ENCODE peak calls at places on chromosome 13, in ten cellular contexts. R is progenitor cell of endocrine pancreas, W is choroid plexus epithelial cell, K is D721Med, B is GM10248, G is upper lobe of right lung, Z is A549, T is tibial nerve, Y is astrocyte of the spinal cord, E is adrenal gland. P is an unnamed sample.

GRCh38 chr13:94660695-94661324 is 51.5 kb downstream of the SOX21 start:
- DNase-seq in K (no peak), B (no peak), G (no peak), R (no peak), E (no peak), Z (peak), W (peak), Y (peak), T (no peak), P (peak)

GRCh38 chr13:50116430-50116973 is 101.3 kb downstream of the KCNRG start:
- DNase-seq in W (no peak), Y (no peak), R (no peak), E (no peak), G (no peak), B (no peak), Z (no peak), T (no peak), K (no peak), P (no peak)

GRCh38 chr13:73722120-73722519 is 412.1 kb downstream of the KLF12 start:
- DNase-seq in Z (no peak), K (no peak), Y (peak), B (peak), R (no peak), G (no peak), E (no peak), W (peak), T (no peak), P (peak)

GRCh38 chr13:42364613-42365000 is 92.7 kb downstream of the AKAP11 start:
- DNase-seq in E (no peak), T (no peak), G (no peak), B (no peak), R (no peak), Z (no peak), W (peak), Y (peak), K (no peak), P (no peak)

GRCh38 chr13:47256618-47257017 is 359.8 kb upstream of the HTR2A start:
- DNase-seq in Z (no peak), R (no peak), Y (peak), E (no peak), W (peak), B (no peak), T (no peak), G (no peak), K (no peak), P (no peak)

GRCh38 chr13:31859546-31859945 is 120.2 kb downstream of the RXFP2 start:
- DNase-seq in T (no peak), E (no peak), W (no peak), B (no peak), K (no peak), Z (no peak), Y (no peak), R (no peak), G (no peak), P (no peak)

GRCh38 chr13:42484396-42484795 is 89.6 kb upstream of the TNFSF11 start:
- DNase-seq in Z (no peak), E (no peak), G (no peak), T (no peak), R (no peak), Y (peak), B (no peak), K (no peak), W (peak), P (no peak)

GRCh38 chr13:51793570-51794273 is 10.2 kb downstream of the DHRS12 start:
- DNase-seq in G (no peak), K (no peak), E (peak), Z (no peak), W (peak), T (no peak), Y (peak), R (no peak), B (no peak), P (peak)

GRCh38 chr13:95087746-95088305 is 213.4 kb downstream of the ABCC4 start:
- DNase-seq in W (peak), Z (no peak), R (no peak), K (no peak), G (no peak), T (no peak), E (no peak), B (no peak), Y (peak), P (no peak)

GRCh38 chr13:101869553-101869952 is 417.1 kb downstream of the ITGBL1 start:
- DNase-seq in Y (peak), T (no peak), Z (no peak), B (no peak), R (no peak), E (no peak), K (no peak), W (peak), G (no peak), P (no peak)

GRCh38 chr13:108146642-108147041 is 68.7 kb downstream of the LIG4 start:
- DNase-seq in Y (no peak), K (no peak), G (no peak), R (no peak), Z (no peak), B (no peak), E (no peak), W (no peak), T (no peak), P (no peak)

GRCh38 chr13:76822691-76823267 is 63.4 kb downstream of the KCTD12 start:
- DNase-seq in Y (no peak), Z (no peak), T (no peak), G (no peak), B (peak), W (peak), R (no peak), E (no peak), K (no peak), P (peak)

GRCh38 chr13:32984857-32985626 is 31.2 kb upstream of the KL start:
- DNase-seq in W (no peak), E (no peak), B (no peak), Y (no peak), T (no peak), Z (peak), G (no peak), R (no peak), K (no peak), P (no peak)

GRCh38 chr13:80850771-80851170 is 509.8 kb upstream of the SPRY2 start:
- DNase-seq in Z (no peak), K (no peak), W (no peak), T (no peak), E (no peak), R (no peak), G (no peak), B (no peak), Y (no peak), P (no peak)

GRCh38 chr13:51959773-51960172 is 51.5 kb downstream of the ATP7B start:
- DNase-seq in R (no peak), K (no peak), T (no peak), E (no peak), Y (no peak), G (no peak), Z (no peak), B (peak), W (no peak), P (peak)

GRCh38 chr13:102405499-102406079 is 3.7 kb upstream of the FGF14 start:
- DNase-seq in B (no peak), E (no peak), R (peak), Y (peak), K (no peak), Z (no peak), W (peak), G (no peak), T (no peak), P (no peak)

GRCh38 chr13:32403108-32403507 is 24.8 kb downstream of the N4BP2L1 start:
- DNase-seq in E (no peak), W (no peak), G (no peak), B (no peak), T (no peak), Y (no peak), R (no peak), K (no peak), Z (no peak), P (no peak)

GRCh38 chr13:31179754-31180153 is 18.1 kb upstream of the HSPH1 start:
- DNase-seq in T (no peak), B (no peak), K (no peak), W (no peak), Z (no peak), G (no peak), R (no peak), E (no peak), Y (no peak), P (no peak)

GRCh38 chr13:77028202-77028601 is 1.2 kb upstream of the FBXL3 start:
- DNase-seq in Y (peak), R (no peak), E (no peak), K (no peak), Z (no peak), G (no peak), T (no peak), W (peak), B (no peak), P (no peak)

GRCh38 chr13:102904408-102904862 is 58.6 kb downstream of the ERCC5 start:
- DNase-seq in G (no peak), T (no peak), E (no peak), W (no peak), B (no peak), K (no peak), R (no peak), Y (no peak), Z (no peak), P (no peak)

GRCh38 chr13:114099191-114099590 is 33.2 kb downstream of the RASA3 start:
- DNase-seq in B (peak), R (no peak), G (peak), Y (peak), E (peak), W (peak), Z (peak), T (peak), K (no peak), P (no peak)

GRCh38 chr13:27536361-27537101 is 83.8 kb downstream of the LNX2 start:
- DNase-seq in B (no peak), Z (no peak), G (peak), T (no peak), W (no peak), K (no peak), E (no peak), R (no peak), Y (no peak), P (no peak)

GRCh38 chr13:101661839-101662238 is 209.4 kb downstream of the ITGBL1 start:
- DNase-seq in W (no peak), Y (no peak), R (no peak), T (no peak), K (no peak), G (no peak), Z (no peak), E (no peak), B (no peak), P (no peak)

GRCh38 chr13:103133551-103133950 is 67.3 kb upstream of the SLC10A2 start:
- DNase-seq in K (no peak), R (no peak), E (no peak), B (no peak), W (no peak), Y (no peak), G (no peak), Z (no peak), T (no peak), P (no peak)

GRCh38 chr13:53821632-53822031 is 793.0 kb downstream of the OLFM4 start:
- DNase-seq in T (no peak), E (no peak), G (no peak), W (no peak), Z (no peak), Y (no peak), K (no peak), R (no peak), B (no peak), P (no peak)

GRCh38 chr13:66427330-66427990 is 802.7 kb downstream of the PCDH9 start:
- DNase-seq in T (no peak), B (no peak), E (no peak), K (no peak), Y (no peak), R (no peak), W (peak), Z (no peak), G (no peak), P (no peak)

GRCh38 chr13:52806029-52806428 is 42.4 kb downstream of the PCDH8 start:
- DNase-seq in Y (no peak), R (no peak), W (no peak), E (no peak), B (no peak), T (no peak), G (no peak), Z (no peak), K (no peak), P (no peak)

GRCh38 chr13:100044936-100045335 is 44.0 kb upstream of the PCCA start:
- DNase-seq in E (no peak), T (no peak), B (no peak), G (no peak), R (no peak), Y (no peak), W (peak), K (no peak), Z (no peak), P (no peak)

GRCh38 chr13:49629196-49629938 is 1.1 kb downstream of the ARL11 start:
- DNase-seq in Y (no peak), K (no peak), G (no peak), R (no peak), T (no peak), Z (no peak), W (no peak), E (no peak), B (no peak), P (no peak)

GRCh38 chr13:32938907-32939306 is 77.3 kb upstream of the KL start:
- DNase-seq in T (no peak), K (no peak), R (no peak), W (peak), B (no peak), Z (no peak), G (no peak), Y (peak), E (no peak), P (no peak)

GRCh38 chr13:104984296-104984818 is 1551.1 kb downstream of the EFNB2 start:
- DNase-seq in T (peak), B (no peak), G (no peak), E (peak), K (no peak), Y (peak), Z (no peak), W (peak), R (no peak), P (peak)

GRCh38 chr13:66312312-66313087 is 917.6 kb downstream of the PCDH9 start:
- DNase-seq in Y (peak), G (no peak), R (no peak), E (no peak), T (peak), Z (peak), W (peak), K (no peak), B (no peak), P (no peak)

GRCh38 chr13:33764716-33765115 is 53.2 kb upstream of the RFC3 start:
- DNase-seq in G (no peak), T (no peak), R (no peak), W (no peak), B (no peak), E (no peak), Z (no peak), Y (no peak), K (no peak), P (no peak)

GRCh38 chr13:40401911-40402776 is 264.3 kb downstream of the FOXO1 start:
- DNase-seq in T (peak), W (peak), Z (peak), B (peak), K (no peak), R (no peak), E (peak), G (peak), Y (peak), P (peak)

GRCh38 chr13:104296301-104296700 is 1230.1 kb upstream of the SLC10A2 start:
- DNase-seq in R (no peak), T (no peak), K (no peak), E (no peak), Y (no peak), B (no peak), W (peak), Z (no peak), G (no peak), P (no peak)

GRCh38 chr13:69856331-69856730 is 251.3 kb upstream of the ATXN8OS start:
- DNase-seq in T (no peak), Y (no peak), W (peak), G (no peak), B (no peak), Z (no peak), R (no peak), E (no peak), K (no peak), P (no peak)

GRCh38 chr13:97521726-97522125 is 87.8 kb downstream of the RAP2A start:
- DNase-seq in T (no peak), Z (no peak), E (no peak), Y (no peak), R (no peak), B (no peak), G (no peak), K (no peak), W (no peak), P (no peak)

GRCh38 chr13:80737513-80737912 is 396.6 kb upstream of the SPRY2 start:
- DNase-seq in E (no peak), T (no peak), G (no peak), W (peak), R (no peak), K (no peak), B (no peak), Y (no peak), Z (no peak), P (no peak)

DNA sequence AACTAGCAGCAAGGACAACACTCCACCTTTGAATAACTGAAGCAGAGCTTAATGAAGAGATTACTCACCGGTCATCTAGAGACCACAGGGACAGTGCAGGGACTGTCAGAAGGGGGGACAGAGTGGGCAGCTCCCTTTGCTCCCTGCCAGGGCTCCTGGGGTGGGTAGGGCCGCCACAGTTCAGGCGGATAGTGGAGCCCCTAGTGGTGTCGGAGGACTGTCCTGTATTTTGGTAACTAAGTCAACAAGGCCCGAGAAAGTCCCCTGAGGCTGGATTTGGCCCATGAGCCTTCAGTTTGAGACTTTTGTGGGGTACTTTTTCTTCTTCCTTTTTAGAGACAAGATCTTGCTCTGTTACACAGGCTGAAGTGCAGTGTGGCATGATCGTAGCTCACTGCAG is 44.6 kb downstream of the GJA3 start:
- DNase-seq in E (no peak), T (no peak), K (no peak), W (no peak), Z (no peak), R (no peak), G (no peak), B (no peak), Y (no peak), P (no peak)
- TF ChIP-seq CTCF in E (no peak), T (no peak), K (no peak), W (no peak), Z (no peak), R (no peak), G (no peak), B (no peak), Y (no peak), P (no peak)

GRCh38 chr13:26499209-26499601 is 58.3 kb upstream of the WASF3 start:
- DNase-seq in Y (no peak), W (no peak), T (no peak), R (no peak), G (no peak), E (no peak), B (no peak), Z (no peak), K (no peak), P (no peak)
- TF ChIP-seq CTCF in Y (no peak), W (no peak), T (no peak), R (no peak), G (no peak), E (no peak), B (no peak), Z (no peak), K (no peak), P (no peak)

GRCh38 chr13:110047511-110047910 is 259.4 kb downstream of the COL4A1 start:
- DNase-seq in G (peak), E (peak), Y (peak), Z (no peak), T (no peak), B (no peak), W (peak), K (no peak), R (no peak), P (no peak)

GRCh38 chr13:110045202-110045601 is 258.8 kb upstream of the IRS2 start:
- DNase-seq in Z (no peak), T (no peak), W (no peak), B (no peak), K (no peak), E (no peak), Y (no peak), G (no peak), R (no peak), P (no peak)

GRCh38 chr13:110045919-110046318 is 259.5 kb upstream of the IRS2 start:
- DNase-seq in R (no peak), Y (no peak), Z (no peak), W (no peak), G (no peak), E (no peak), T (no peak), K (no peak), B (no peak), P (no peak)

GRCh38 chr13:110042253-110042652 is 255.9 kb upstream of the IRS2 start:
- DNase-seq in Y (no peak), T (no peak), E (no peak), Z (no peak), G (no peak), K (no peak), B (no peak), R (no peak), W (no peak), P (no peak)

GRCh38 chr13:110044521-110045200 is 258.3 kb upstream of the IRS2 start:
- DNase-seq in R (no peak), G (no peak), K (no peak), Y (peak), E (no peak), B (no peak), T (no peak), Z (no peak), W (peak), P (no peak)
- TF ChIP-seq CTCF in R (no peak), G (no peak), K (no peak), Y (no peak), E (no peak), B (no peak), T (no peak), Z (no peak), W (peak), P (no peak)

GRCh38 chr13:59547950-59548349 is 615.8 kb downstream of the DIAPH3 start:
- DNase-seq in Z (no peak), W (no peak), R (no peak), G (no peak), B (no peak), K (no peak), E (no peak), Y (no peak), T (no peak), P (no peak)
- TF ChIP-seq CTCF in Z (no peak), W (peak), R (no peak), G (no peak), B (no peak), K (no peak), E (no peak), Y (no peak), T (no peak), P (no peak)

DNA sequence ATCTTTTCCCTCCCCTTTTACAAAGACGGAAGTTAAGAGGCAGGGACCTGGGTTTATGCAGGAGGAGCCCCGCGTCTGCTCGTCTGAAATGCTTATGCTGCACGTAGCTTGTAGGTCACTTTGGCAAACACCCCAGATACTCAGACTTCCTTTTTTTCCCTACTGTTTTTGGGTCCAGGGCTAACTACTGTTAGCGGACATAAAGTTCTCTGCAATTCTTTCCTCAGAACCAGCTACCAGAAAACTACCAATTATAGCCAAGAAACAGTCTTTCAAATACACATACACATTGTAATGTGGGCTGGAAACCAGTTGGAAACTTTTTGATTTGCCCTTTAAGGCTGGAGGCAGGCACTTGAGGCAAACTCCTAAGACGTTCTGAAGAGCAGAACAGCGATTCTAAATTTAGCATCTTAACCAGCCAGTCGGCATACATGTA is 50.7 kb downstream of the EFNB2 start:
- DNase-seq in G (no peak), E (no peak), K (no peak), W (peak), T (no peak), Z (no peak), Y (no peak), B (no peak), R (no peak), P (no peak)
- TF ChIP-seq CTCF in G (no peak), E (no peak), K (no peak), W (no peak), T (no peak), Z (no peak), Y (no peak), B (no peak), R (no peak), P (no peak)

DNA sequence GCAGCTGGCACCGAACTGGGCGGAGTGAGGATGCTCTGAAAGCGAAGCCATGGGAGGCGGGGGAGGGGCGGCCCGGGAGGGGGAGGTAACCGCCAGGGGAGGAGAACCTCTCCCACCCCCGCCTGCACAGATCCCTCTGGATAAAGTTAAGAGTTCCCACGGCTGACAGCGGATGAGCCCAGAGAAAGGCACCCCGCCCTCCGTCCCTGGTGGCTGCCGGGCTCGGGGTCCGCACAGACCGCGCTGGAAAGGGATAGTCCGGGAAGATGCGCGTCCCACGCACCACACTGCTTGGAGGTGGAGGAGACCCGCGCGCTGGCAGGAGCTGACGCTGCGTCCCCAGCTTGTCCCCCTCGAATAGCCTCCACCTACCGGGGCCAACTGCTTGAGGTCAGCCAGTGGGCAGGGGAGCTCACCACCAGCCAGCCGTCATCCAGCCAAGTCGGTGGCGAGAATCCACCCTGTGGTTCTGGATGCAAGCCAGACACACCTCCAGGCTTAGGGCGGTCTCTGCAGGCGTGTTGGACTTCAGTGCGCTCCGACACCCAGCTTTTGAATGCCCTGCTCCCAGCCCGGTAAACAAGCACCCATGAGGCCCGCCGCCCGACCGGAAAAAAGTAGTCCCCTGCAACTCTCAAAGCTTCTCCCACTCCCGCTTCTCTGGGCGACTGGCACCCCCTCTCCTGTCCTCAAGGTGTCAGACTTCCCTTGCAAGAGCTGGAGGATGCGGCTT is at the start of gene TRPC4:
- DNase-seq in T (no peak), E (no peak), K (no peak), R (peak), Z (peak), Y (peak), W (peak), B (peak), G (peak), P (no peak)
- TF ChIP-seq CTCF in T (no peak), E (no peak), K (peak), R (peak), Z (no peak), Y (peak), W (peak), B (no peak), G (peak), P (no peak)

GRCh38 chr13:112838038-112838965 is 130.7 kb upstream of the MCF2L start:
- DNase-seq in T (no peak), R (no peak), W (no peak), Z (no peak), Y (no peak), K (no peak), B (no peak), G (no peak), E (no peak), P (no peak)
- TF ChIP-seq CTCF in T (no peak), R (no peak), W (no peak), Z (no peak), Y (no peak), K (no peak), B (no peak), G (no peak), E (no peak), P (no peak)

P was measured in GM20000.